ENCODE peak calls at places on chromosome X, in ten cellular contexts. E, S, O, R, J, Z, K, L, A and M are unnamed samples.

GRCh38 chrX:24877854-24878650 is 137.7 kb downstream of the ARX start:
- DNase-seq in O (no peak), A (no peak), L (no peak), R (no peak), Z (peak; percentile 55), J (no peak), E (peak; percentile 12), K (no peak), S (peak; percentile 55), M (no peak)

GRCh38 chrX:132612990-132613564 is 124.2 kb upstream of the MBNL3 start:
- DNase-seq in A (no peak), R (peak; percentile 56), L (peak; percentile 46), E (peak; percentile 28), S (peak; percentile 13), J (no peak), O (no peak), Z (peak; percentile 51), K (peak; percentile 6), M (peak; percentile 66)

GRCh38 chrX:46179748-46180147 is 365.5 kb downstream of the ZNF674 start:
- DNase-seq in A (no peak), O (no peak), J (no peak), K (no peak), Z (no peak), L (no peak), E (no peak), R (no peak), S (no peak), M (no peak)

GRCh38 chrX:40152173-40152705 is 54.5 kb upstream of the BCOR start:
- DNase-seq in E (peak; percentile 36), A (no peak), L (peak; percentile 21), Z (no peak), K (no peak), R (peak; percentile 55), J (no peak), O (peak; percentile 70), S (no peak), M (peak; percentile 57)

GRCh38 chrX:30665471-30665870 is 12.2 kb downstream of the GK start:
- DNase-seq in S (no peak), L (no peak), Z (peak; percentile 54), E (no peak), K (no peak), O (no peak), R (no peak), J (no peak), A (no peak), M (no peak)

GRCh38 chrX:112857478-112857878 is 16.8 kb upstream of the AMOT start:
- DNase-seq in K (no peak), E (peak; percentile 29), L (no peak), A (no peak), J (no peak), R (no peak), S (no peak), Z (no peak), O (no peak), M (no peak)

GRCh38 chrX:147570483-147570882 is 341.2 kb upstream of the FMR1 start:
- DNase-seq in K (no peak), J (no peak), S (no peak), Z (no peak), L (no peak), E (no peak), A (no peak), O (no peak), R (no peak), M (no peak)

GRCh38 chrX:129557844-129558243 is 17.8 kb downstream of the OCRL start:
- DNase-seq in K (no peak), A (no peak), E (no peak), S (no peak), Z (peak; percentile 36), R (no peak), J (no peak), O (no peak), L (no peak), M (peak; percentile 72)

GRCh38 chrX:41382699-41383645 is 49.0 kb downstream of the DDX3X start:
- DNase-seq in Z (peak; percentile 63), S (peak; percentile 34), L (no peak), J (no peak), A (no peak), O (no peak), R (no peak), E (peak; percentile 81), K (no peak), M (no peak)

GRCh38 chrX:50204364-50204899 is at the start of gene CCNB3:
- DNase-seq in A (peak; percentile 42), S (peak; percentile 71), Z (peak; percentile 85), E (peak; percentile 88), O (peak; percentile 74), L (peak; percentile 46), K (peak; percentile 69), J (peak; percentile 60), R (peak; percentile 74), M (peak; percentile 85)

GRCh38 chrX:13837290-13837745 is 20.4 kb upstream of the GPM6B start:
- DNase-seq in E (no peak), K (no peak), J (no peak), L (no peak), A (no peak), O (no peak), Z (peak; percentile 4), S (peak; percentile 19), R (no peak), M (no peak)

GRCh38 chrX:137432609-137433008 is 133.3 kb upstream of the ZIC3 start:
- DNase-seq in K (peak; percentile 1), J (no peak), Z (peak; percentile 52), S (peak; percentile 6), E (peak; percentile 27), O (no peak), L (peak; percentile 40), R (no peak), A (no peak), M (peak; percentile 0)

GRCh38 chrX:13826770-13827169 is 9.9 kb upstream of the GPM6B start:
- DNase-seq in A (no peak), J (no peak), S (no peak), E (no peak), L (no peak), K (no peak), O (no peak), R (no peak), Z (no peak), M (no peak)

GRCh38 chrX:132292753-132293152 is 73.5 kb upstream of the RAP2C start:
- DNase-seq in K (no peak), J (peak; percentile 30), S (peak; percentile 52), L (peak; percentile 9), O (no peak), R (no peak), E (peak; percentile 55), A (no peak), Z (peak; percentile 75), M (no peak)